ENCODE peak calls at places on chromosomes 7 and 10, in four cellular contexts. One of them, this sample, is unnamed. For H3K4me1, the result is how much of the 10 kb centered on the place peaks cover.

GRCh38 chr7:2271273-2272026 is 29.4 kb downstream of the NUDT1 start:
- DNase-seq in HepG2: no peak
- DNase-seq in GM12878: no peak
- DNase-seq in H1: no peak
- DNase-seq in this sample: no peak

GRCh38 chr7:116834815-116835533 is 27.4 kb upstream of the CAPZA2 start:
- DNase-seq in HepG2: peak
- DNase-seq in GM12878: no peak
- DNase-seq in H1: no peak
- DNase-seq in this sample: no peak

GRCh38 chr10:70337201-70337651 is 45.2 kb downstream of the LRRC20 start:
- DNase-seq in HepG2: no peak
- DNase-seq in GM12878: no peak
- DNase-seq in H1: no peak
- DNase-seq in this sample: peak

GRCh38 chr10:21329995-21330627 is 195.4 kb downstream of the SKIDA1 start:
- DNase-seq in HepG2: peak
- DNase-seq in GM12878: no peak
- DNase-seq in H1: no peak
- DNase-seq in this sample: no peak

GRCh38 chr7:1175967-1176851 is 16.2 kb upstream of the ZFAND2A start:
- DNase-seq in HepG2: peak
- DNase-seq in GM12878: peak
- DNase-seq in H1: no peak
- DNase-seq in this sample: peak

GRCh38 chr7:123916240-123916724 is 8.8 kb upstream of the SPAM1 start:
- DNase-seq in HepG2: peak
- DNase-seq in GM12878: no peak
- DNase-seq in H1: peak
- DNase-seq in this sample: peak

GRCh38 chr10:103491729-103492364 is 1.7 kb upstream of the NEURL1 start:
- DNase-seq in HepG2: peak
- DNase-seq in GM12878: no peak
- DNase-seq in H1: no peak
- DNase-seq in this sample: no peak

GRCh38 chr7:112833082-112833481 is 42.9 kb upstream of the TMEM168 start:
- DNase-seq in HepG2: no peak
- DNase-seq in GM12878: no peak
- DNase-seq in H1: no peak
- DNase-seq in this sample: no peak

GRCh38 chr10:100009793-100010676 is at the start of gene DNMBP:
- DNase-seq in HepG2: peak
- DNase-seq in GM12878: no peak
- DNase-seq in H1: no peak
- DNase-seq in this sample: peak

GRCh38 chr7:128266891-128267839 is 26.1 kb downstream of the LEP start:
- DNase-seq in HepG2: peak
- DNase-seq in GM12878: no peak
- DNase-seq in H1: no peak
- DNase-seq in this sample: peak

GRCh38 chr7:116357776-116358670 is 141.5 kb upstream of the CAV2 start:
- DNase-seq in HepG2: no peak
- DNase-seq in GM12878: no peak
- DNase-seq in H1: no peak
- DNase-seq in this sample: no peak

GRCh38 chr10:104218751-104219150 is 13.4 kb downstream of the CFAP43 start:
- DNase-seq in HepG2: no peak
- DNase-seq in GM12878: no peak
- DNase-seq in H1: no peak
- DNase-seq in this sample: no peak

GRCh38 chr10:15558136-15558535 is 161.6 kb downstream of the ITGA8 start:
- DNase-seq in HepG2: no peak
- DNase-seq in GM12878: no peak
- DNase-seq in H1: no peak
- DNase-seq in this sample: no peak

GRCh38 chr7:55133630-55134392 is 115.0 kb downstream of the EGFR start:
- DNase-seq in HepG2: peak
- DNase-seq in GM12878: no peak
- DNase-seq in H1: no peak
- DNase-seq in this sample: no peak

GRCh38 chr7:24882989-24883631 is 96.9 kb downstream of the OSBPL3 start:
- DNase-seq in HepG2: no peak
- DNase-seq in GM12878: no peak
- DNase-seq in H1: no peak
- DNase-seq in this sample: no peak

GRCh38 chr10:70247360-70247759 is 14.1 kb upstream of the PPA1 start:
- DNase-seq in HepG2: no peak
- DNase-seq in GM12878: no peak
- DNase-seq in H1: no peak
- DNase-seq in this sample: no peak

GRCh38 chr10:33155720-33156638 is 178.5 kb downstream of the NRP1 start:
- DNase-seq in HepG2: peak
- DNase-seq in GM12878: no peak
- DNase-seq in H1: no peak
- DNase-seq in this sample: peak

GRCh38 chr7:132381742-132382472 is 194.4 kb downstream of the PLXNA4 start:
- DNase-seq in HepG2: peak
- DNase-seq in GM12878: no peak
- DNase-seq in H1: no peak
- DNase-seq in this sample: no peak

GRCh38 chr10:79399242-79399831 is 46.1 kb downstream of the ZCCHC24 start:
- DNase-seq in HepG2: no peak
- DNase-seq in GM12878: no peak
- DNase-seq in H1: no peak
- DNase-seq in this sample: no peak

GRCh38 chr7:44065431-44066110 is at the start of gene PGAM2:
- DNase-seq in HepG2: no peak
- DNase-seq in GM12878: no peak
- DNase-seq in H1: no peak
- DNase-seq in this sample: peak

GRCh38 chr7:18760046-18760445 is 264.5 kb downstream of the HDAC9 start:
- DNase-seq in HepG2: no peak
- DNase-seq in GM12878: no peak
- DNase-seq in H1: no peak
- DNase-seq in this sample: no peak

GRCh38 chr7:106542550-106543220 is 118.3 kb downstream of the CCDC71L start:
- DNase-seq in HepG2: peak
- DNase-seq in GM12878: peak
- DNase-seq in H1: peak
- DNase-seq in this sample: peak

GRCh38 chr10:60978287-60979115 is 34.5 kb upstream of the RHOBTB1 start:
- DNase-seq in HepG2: peak
- DNase-seq in GM12878: no peak
- DNase-seq in H1: no peak
- DNase-seq in this sample: no peak

GRCh38 chr7:7228472-7228871 is 46.1 kb downstream of the C1GALT1 start:
- DNase-seq in HepG2: no peak
- DNase-seq in GM12878: no peak
- DNase-seq in H1: no peak
- DNase-seq in this sample: no peak

GRCh38 chr7:36658603-36659516 is 65.4 kb downstream of the AOAH start:
- DNase-seq in HepG2: peak
- DNase-seq in GM12878: no peak
- DNase-seq in H1: no peak
- DNase-seq in this sample: peak

GRCh38 chr10:48444861-48445841 is 138.7 kb downstream of the MAPK8 start:
- DNase-seq in HepG2: peak
- DNase-seq in GM12878: no peak
- DNase-seq in H1: no peak
- DNase-seq in this sample: no peak

GRCh38 chr10:114879541-114880158 is 58.1 kb downstream of the FHIP2A start:
- DNase-seq in HepG2: peak
- DNase-seq in GM12878: peak
- DNase-seq in H1: no peak
- DNase-seq in this sample: peak

GRCh38 chr10:125536236-125536635 is 146.7 kb downstream of the TEX36 start:
- DNase-seq in HepG2: no peak
- DNase-seq in GM12878: no peak
- DNase-seq in H1: no peak
- DNase-seq in this sample: no peak

GRCh38 chr7:139505563-139505962 is 17.9 kb upstream of the CLEC2L start:
- DNase-seq in HepG2: peak
- DNase-seq in GM12878: no peak
- DNase-seq in H1: no peak
- DNase-seq in this sample: no peak

GRCh38 chr10:30502266-30503058 is 68.5 kb downstream of the MAP3K8 start:
- DNase-seq in HepG2: no peak
- DNase-seq in GM12878: no peak
- DNase-seq in H1: no peak
- DNase-seq in this sample: no peak

GRCh38 chr7:156752371-156753297 is 112.1 kb downstream of the RNF32 start:
- DNase-seq in HepG2: peak
- DNase-seq in GM12878: no peak
- DNase-seq in H1: no peak
- DNase-seq in this sample: no peak

GRCh38 chr7:48637382-48637781 is 287.0 kb upstream of the CDC14C start:
- DNase-seq in HepG2: no peak
- DNase-seq in GM12878: no peak
- DNase-seq in H1: no peak
- DNase-seq in this sample: no peak

GRCh38 chr7:1668932-1669485 is 1.1 kb upstream of the ELFN1 start:
- DNase-seq in HepG2: no peak
- DNase-seq in GM12878: no peak
- DNase-seq in H1: no peak
- DNase-seq in this sample: no peak

GRCh38 chr10:73968101-73968515 is 29.8 kb upstream of the VCL start:
- DNase-seq in HepG2: no peak
- DNase-seq in GM12878: no peak
- DNase-seq in H1: no peak
- DNase-seq in this sample: no peak

GRCh38 chr7:148108381-148108780 is 482.2 kb upstream of the C7orf33 start:
- DNase-seq in HepG2: no peak
- DNase-seq in GM12878: no peak
- DNase-seq in H1: no peak
- DNase-seq in this sample: no peak

GRCh38 chr10:62020362-62020730 is 118.8 kb downstream of the ARID5B start:
- DNase-seq in HepG2: no peak
- DNase-seq in GM12878: no peak
- DNase-seq in H1: no peak
- DNase-seq in this sample: no peak
- H3K4me1 ChIP-seq in HepG2: under half
- H3K4me1 ChIP-seq in GM12878: half or more
- H3K4me1 ChIP-seq in H1: under half
- H3K4me1 ChIP-seq in this sample: under half

GRCh38 chr7:84142726-84143125 is 51.9 kb downstream of the SEMA3A start:
- DNase-seq in HepG2: no peak
- DNase-seq in GM12878: no peak
- DNase-seq in H1: no peak
- DNase-seq in this sample: no peak
- TF ChIP-seq SUZ12 in HepG2: no peak
- TF ChIP-seq SUZ12 in GM12878: no peak
- TF ChIP-seq SUZ12 in H1: no peak
- TF ChIP-seq SUZ12 in this sample: no peak

DNA sequence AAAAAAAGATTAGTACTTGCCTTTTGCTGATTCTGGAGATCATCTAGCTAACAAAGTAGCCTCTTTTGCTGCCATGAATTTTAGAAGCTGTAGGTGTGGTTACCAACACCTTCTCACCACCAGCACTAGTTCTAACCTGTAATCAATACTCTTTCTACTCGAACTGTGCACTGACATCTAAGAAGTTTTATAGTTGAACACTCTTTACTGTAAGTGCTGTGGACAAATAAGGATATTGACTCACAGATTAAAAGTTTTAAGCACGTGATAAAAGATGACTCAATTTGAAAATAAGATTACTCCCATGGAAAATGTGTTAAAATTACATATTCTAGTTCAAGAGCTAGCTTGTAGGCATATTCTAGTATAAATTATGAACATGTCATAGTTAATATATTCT is 89.9 kb downstream of the REEP3 start:
- DNase-seq in HepG2: no peak
- DNase-seq in GM12878: no peak
- DNase-seq in H1: no peak
- DNase-seq in this sample: no peak
- H3K9ac ChIP-seq in HepG2: no peak
- H3K9ac ChIP-seq in GM12878: no peak
- H3K9ac ChIP-seq in H1: no peak
- H3K9ac ChIP-seq in this sample: no peak

GRCh38 chr10:14536269-14536903 is 205.7 kb upstream of the FRMD4A start:
- DNase-seq in HepG2: peak
- DNase-seq in GM12878: no peak
- DNase-seq in H1: no peak
- DNase-seq in this sample: no peak
- H3K4me1 ChIP-seq in HepG2: half or more
- H3K4me1 ChIP-seq in GM12878: under half
- H3K4me1 ChIP-seq in H1: under half
- H3K4me1 ChIP-seq in this sample: under half

This sample was measured in NT2/D1.